ENCODE peak calls at places on chromosome 22, in four cellular contexts. One of them, this sample, is unnamed.

GRCh38 chr22:44245867-44246266 is 65.1 kb downstream of the PARVG start:
- DNase-seq in neuronal stem cell: no peak
- DNase-seq in thoracic aorta: no peak
- DNase-seq in H1: no peak
- DNase-seq in this sample: no peak

GRCh38 chr22:26057731-26058130 is 111.5 kb upstream of the SEZ6L start:
- DNase-seq in neuronal stem cell: no peak
- DNase-seq in thoracic aorta: no peak
- DNase-seq in H1: no peak
- DNase-seq in this sample: no peak

GRCh38 chr22:49429066-49429465 is 398.6 kb downstream of the BRD1 start:
- DNase-seq in neuronal stem cell: no peak
- DNase-seq in thoracic aorta: no peak
- DNase-seq in H1: no peak
- DNase-seq in this sample: no peak

GRCh38 chr22:49159711-49160110 is 668.0 kb downstream of the BRD1 start:
- DNase-seq in neuronal stem cell: no peak
- DNase-seq in thoracic aorta: no peak
- DNase-seq in H1: no peak
- DNase-seq in this sample: no peak

GRCh38 chr22:41367039-41367679 is 14.6 kb upstream of the TEF start:
- DNase-seq in neuronal stem cell: no peak
- DNase-seq in thoracic aorta: peak; percentile 81
- DNase-seq in H1: no peak
- DNase-seq in this sample: peak; percentile 94

GRCh38 chr22:33380789-33381530 is 322.8 kb upstream of the SYN3 start:
- DNase-seq in neuronal stem cell: no peak
- DNase-seq in thoracic aorta: no peak
- DNase-seq in H1: no peak
- DNase-seq in this sample: peak; percentile 72

GRCh38 chr22:24578355-24579241 is 14.3 kb downstream of the LRRC75B start:
- DNase-seq in neuronal stem cell: no peak
- DNase-seq in thoracic aorta: no peak
- DNase-seq in H1: no peak
- DNase-seq in this sample: no peak

GRCh38 chr22:47153854-47154542 is 391.5 kb downstream of the TBC1D22A start:
- DNase-seq in neuronal stem cell: no peak
- DNase-seq in thoracic aorta: no peak
- DNase-seq in H1: no peak
- DNase-seq in this sample: no peak

GRCh38 chr22:35154937-35155387 is 89.0 kb downstream of the ISX start:
- DNase-seq in neuronal stem cell: peak; percentile 56
- DNase-seq in thoracic aorta: no peak
- DNase-seq in H1: peak; percentile 81
- DNase-seq in this sample: peak; percentile 78

DNA sequence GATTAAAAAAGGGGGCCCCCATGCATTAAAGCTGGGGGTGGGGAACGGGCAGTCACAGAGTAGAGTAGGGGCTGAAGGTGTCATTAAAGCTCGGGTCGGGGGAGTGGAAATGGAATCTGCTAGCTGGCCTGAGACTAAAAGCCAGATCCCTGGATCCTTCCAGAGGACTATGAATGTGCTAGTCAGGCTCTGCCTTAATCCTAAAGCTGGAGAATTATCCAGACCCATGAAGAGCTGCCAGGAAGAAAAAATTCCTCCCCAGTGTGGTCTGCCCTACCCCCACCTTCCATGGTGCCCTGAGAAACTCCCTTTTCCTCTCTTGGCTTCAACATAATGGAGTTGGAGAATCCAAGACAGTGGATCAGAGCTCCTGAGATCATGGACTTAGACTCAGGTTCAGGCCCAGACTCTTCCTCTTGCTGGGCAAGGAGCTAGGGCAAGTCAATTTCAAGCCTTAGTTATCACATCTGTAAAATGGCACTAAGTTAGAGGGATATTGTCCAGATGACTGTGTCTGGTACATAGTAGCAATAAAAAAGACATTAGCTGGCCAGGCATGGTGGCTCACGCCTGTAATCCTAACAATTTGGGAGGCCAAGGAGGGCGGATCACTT is 24.0 kb upstream of the SMTN start:
- DNase-seq in neuronal stem cell: no peak
- DNase-seq in thoracic aorta: no peak
- DNase-seq in H1: no peak
- DNase-seq in this sample: no peak
- H3K4me1 ChIP-seq in neuronal stem cell: peaks cover 9% of the 10 kb centered on the region
- H3K4me1 ChIP-seq in thoracic aorta: peaks cover 36% of the 10 kb centered on the region
- H3K4me1 ChIP-seq in H1: peaks cover 3% of the 10 kb centered on the region
- H3K4me1 ChIP-seq in this sample: peaks cover 10% of the 10 kb centered on the region

GRCh38 chr22:22932512-22932941 is 44.9 kb downstream of the IGLL5 start:
- DNase-seq in neuronal stem cell: no peak
- DNase-seq in thoracic aorta: no peak
- DNase-seq in H1: no peak
- DNase-seq in this sample: no peak
- H3K4me1 ChIP-seq in neuronal stem cell: no peaks in the 10 kb centered on the region
- H3K4me1 ChIP-seq in thoracic aorta: no peaks in the 10 kb centered on the region
- H3K4me1 ChIP-seq in H1: no peaks in the 10 kb centered on the region
- H3K4me1 ChIP-seq in this sample: peaks cover 2% of the 10 kb centered on the region

DNA sequence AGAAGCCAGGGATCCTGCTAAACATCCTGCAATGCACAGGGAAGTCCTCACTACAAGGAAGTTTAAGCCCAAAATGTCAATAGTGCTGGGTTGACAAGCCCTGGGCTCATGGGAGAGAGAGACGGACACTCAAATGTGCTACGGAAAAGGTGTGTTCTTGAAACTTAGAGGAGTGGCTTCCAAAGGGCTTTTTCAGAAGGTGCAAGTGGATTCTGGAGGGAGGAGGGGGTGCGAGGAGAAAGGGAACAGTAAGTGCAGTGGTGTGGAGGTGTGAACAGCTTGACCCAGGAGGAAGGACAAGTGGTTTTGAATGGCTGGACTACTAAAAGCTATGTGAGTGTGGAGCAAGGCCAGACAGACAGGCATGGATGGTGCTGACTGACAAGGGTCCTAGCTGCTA is 50.4 kb upstream of the CECR2 start:
- DNase-seq in neuronal stem cell: no peak
- DNase-seq in thoracic aorta: no peak
- DNase-seq in H1: no peak
- DNase-seq in this sample: no peak
- H3K4me1 ChIP-seq in neuronal stem cell: peaks cover 12% of the 10 kb centered on the region
- H3K4me1 ChIP-seq in thoracic aorta: no peaks in the 10 kb centered on the region
- H3K4me1 ChIP-seq in H1: no peaks in the 10 kb centered on the region
- H3K4me1 ChIP-seq in this sample: no peaks in the 10 kb centered on the region

DNA sequence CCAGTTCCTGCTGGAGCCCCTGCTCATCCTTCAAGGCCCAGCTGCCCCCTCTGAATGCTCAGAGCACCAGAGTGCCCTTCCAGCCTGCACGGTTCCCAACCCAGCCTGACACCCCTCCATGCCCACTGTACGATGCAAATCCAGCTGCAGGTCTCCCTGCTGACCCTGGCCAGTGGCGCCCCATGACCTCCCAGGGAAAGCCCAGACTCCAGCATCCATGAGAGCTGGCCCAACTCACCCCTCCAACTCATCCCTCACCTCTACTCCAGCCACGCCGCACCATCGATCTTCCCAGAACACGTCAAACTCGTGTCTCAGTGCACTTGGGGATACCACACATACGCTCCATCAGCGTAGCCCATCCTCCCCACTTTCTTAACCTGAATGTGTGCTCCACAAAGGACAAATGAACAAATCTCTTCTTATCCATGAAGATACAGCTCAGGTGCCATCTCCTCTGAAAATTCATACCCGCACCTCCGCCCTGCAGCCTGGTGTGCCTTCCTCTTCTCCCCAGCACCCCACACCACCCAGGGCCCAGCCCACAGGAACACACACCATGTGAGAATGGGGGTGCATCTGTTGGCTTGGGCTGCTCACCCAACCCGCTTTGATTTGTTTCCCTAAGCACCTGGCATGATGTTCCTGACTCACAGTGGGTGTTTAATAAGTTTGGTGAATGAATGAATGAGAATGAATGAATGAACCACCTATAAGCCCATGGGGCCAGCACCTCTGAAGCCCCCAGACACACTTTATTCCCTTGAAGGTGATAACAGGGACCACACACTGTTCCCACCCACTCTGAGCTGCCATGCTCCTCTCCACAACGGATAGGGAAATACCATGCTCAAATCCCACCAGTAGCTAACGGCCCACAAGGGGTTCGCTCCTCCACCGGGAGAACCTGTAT is 6.2 kb downstream of the PLA2G6 start:
- DNase-seq in neuronal stem cell: no peak
- DNase-seq in thoracic aorta: no peak
- DNase-seq in H1: no peak
- DNase-seq in this sample: no peak
- H3K4me1 ChIP-seq in neuronal stem cell: peaks cover 15% of the 10 kb centered on the region
- H3K4me1 ChIP-seq in thoracic aorta: peaks cover 41% of the 10 kb centered on the region
- H3K4me1 ChIP-seq in H1: peaks cover 4% of the 10 kb centered on the region
- H3K4me1 ChIP-seq in this sample: peaks cover 36% of the 10 kb centered on the region

GRCh38 chr22:36337365-36338130 is 50.2 kb downstream of the MYH9 start:
- DNase-seq in neuronal stem cell: no peak
- DNase-seq in thoracic aorta: no peak
- DNase-seq in H1: no peak
- DNase-seq in this sample: no peak

GRCh38 chr22:36341640-36342041 is 46.1 kb downstream of the MYH9 start:
- DNase-seq in neuronal stem cell: no peak
- DNase-seq in thoracic aorta: no peak
- DNase-seq in H1: no peak
- DNase-seq in this sample: no peak

GRCh38 chr22:36343070-36343719 is 44.6 kb downstream of the MYH9 start:
- DNase-seq in neuronal stem cell: no peak
- DNase-seq in thoracic aorta: no peak
- DNase-seq in H1: no peak
- DNase-seq in this sample: no peak

GRCh38 chr22:36339171-36340065 is 48.3 kb downstream of the MYH9 start:
- DNase-seq in neuronal stem cell: no peak
- DNase-seq in thoracic aorta: no peak
- DNase-seq in H1: no peak
- DNase-seq in this sample: peak; percentile 73

DNA sequence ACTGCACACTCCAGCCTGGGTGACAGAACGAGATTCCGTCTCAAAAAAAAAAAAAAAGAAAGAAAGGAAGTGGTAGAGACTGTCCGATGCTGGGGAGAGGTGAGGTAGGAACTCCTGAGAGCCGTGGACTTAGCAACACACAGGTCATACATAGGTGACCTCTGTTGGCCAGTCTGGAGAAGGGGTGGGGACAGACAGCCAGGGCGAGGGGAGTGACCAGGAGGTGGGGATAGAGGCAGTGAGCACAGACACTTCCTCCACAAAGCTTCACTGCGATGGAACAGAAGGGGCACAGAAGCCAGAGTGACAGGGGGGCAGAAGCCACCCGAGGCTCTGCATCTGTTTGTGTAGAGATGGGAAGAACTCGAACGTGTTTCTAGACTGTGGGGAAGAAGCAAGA is 47.1 kb downstream of the MYH9 start:
- DNase-seq in neuronal stem cell: no peak
- DNase-seq in thoracic aorta: no peak
- DNase-seq in H1: no peak
- DNase-seq in this sample: no peak
- H3K4me1 ChIP-seq in neuronal stem cell: peaks cover 15% of the 10 kb centered on the region
- H3K4me1 ChIP-seq in thoracic aorta: peaks cover 100% of the 10 kb centered on the region
- H3K4me1 ChIP-seq in H1: peaks cover 15% of the 10 kb centered on the region
- H3K4me1 ChIP-seq in this sample: peaks cover 27% of the 10 kb centered on the region

GRCh38 chr22:23213581-23214341 is 33.5 kb downstream of the BCR start:
- DNase-seq in neuronal stem cell: no peak
- DNase-seq in thoracic aorta: no peak
- DNase-seq in H1: no peak
- DNase-seq in this sample: no peak

GRCh38 chr22:23210428-23211170 is 30.3 kb downstream of the BCR start:
- DNase-seq in neuronal stem cell: no peak
- DNase-seq in thoracic aorta: no peak
- DNase-seq in H1: no peak
- DNase-seq in this sample: no peak

GRCh38 chr22:23213031-23213555 is 32.8 kb downstream of the BCR start:
- DNase-seq in neuronal stem cell: no peak
- DNase-seq in thoracic aorta: no peak
- DNase-seq in H1: no peak
- DNase-seq in this sample: no peak

GRCh38 chr22:23211622-23212021 is 31.3 kb downstream of the BCR start:
- DNase-seq in neuronal stem cell: no peak
- DNase-seq in thoracic aorta: no peak
- DNase-seq in H1: no peak
- DNase-seq in this sample: no peak

DNA sequence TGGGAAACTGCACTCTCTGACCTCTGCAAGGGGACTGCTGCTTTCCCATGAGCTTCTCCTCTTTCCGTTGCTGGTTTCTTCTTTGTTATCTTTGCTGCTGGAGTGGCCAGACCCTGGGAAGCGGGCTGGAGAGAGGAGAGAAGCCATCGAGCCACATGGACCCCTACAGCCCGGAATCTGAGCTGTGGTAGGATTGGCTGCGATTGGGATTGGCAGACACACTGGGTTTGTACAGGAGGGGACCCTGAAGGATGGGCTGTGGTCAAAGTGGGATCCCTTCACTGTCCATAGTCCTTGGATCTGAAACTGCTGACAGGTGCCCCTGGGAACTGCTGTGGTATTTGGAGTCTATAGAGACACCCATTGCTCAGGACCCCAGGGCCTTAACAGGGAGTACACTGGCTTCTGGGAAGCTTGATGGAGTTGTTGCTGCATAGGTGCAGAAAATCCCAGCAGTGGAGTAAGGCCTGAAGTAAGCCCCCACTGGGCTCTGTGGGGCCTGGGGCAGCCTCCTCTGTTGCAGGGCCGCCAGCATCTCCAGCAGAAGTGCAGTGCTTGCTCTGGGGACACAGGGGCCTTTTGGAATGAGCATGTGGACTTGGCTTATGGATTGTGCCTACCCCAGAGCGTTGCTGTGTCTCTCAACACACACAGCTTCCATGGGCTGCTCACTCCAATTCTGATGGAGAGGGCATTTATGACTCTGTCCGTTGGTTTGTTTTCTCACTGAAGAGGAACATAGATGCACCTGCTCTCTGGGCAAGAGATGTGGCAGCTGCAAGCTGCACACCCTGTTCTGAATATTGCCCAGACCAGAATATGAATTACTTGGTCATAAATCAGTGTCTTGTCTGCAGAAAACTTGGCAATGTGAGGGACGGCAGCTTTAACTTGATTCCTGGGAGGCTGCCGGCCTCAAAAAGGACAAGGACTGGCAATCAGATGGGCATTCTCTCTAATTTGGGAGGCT is 32.0 kb downstream of the BCR start:
- DNase-seq in neuronal stem cell: no peak
- DNase-seq in thoracic aorta: no peak
- DNase-seq in H1: no peak
- DNase-seq in this sample: no peak
- H3K4me1 ChIP-seq in neuronal stem cell: no peaks in the 10 kb centered on the region
- H3K4me1 ChIP-seq in thoracic aorta: peaks cover 68% of the 10 kb centered on the region
- H3K4me1 ChIP-seq in H1: peaks cover 9% of the 10 kb centered on the region
- H3K4me1 ChIP-seq in this sample: peaks cover 12% of the 10 kb centered on the region

GRCh38 chr22:45855961-45856360 is 121.0 kb downstream of the WNT7B start:
- DNase-seq in neuronal stem cell: no peak
- DNase-seq in thoracic aorta: no peak
- DNase-seq in H1: no peak
- DNase-seq in this sample: no peak
- H3K4me1 ChIP-seq in neuronal stem cell: no peaks in the 10 kb centered on the region
- H3K4me1 ChIP-seq in thoracic aorta: no peaks in the 10 kb centered on the region
- H3K4me1 ChIP-seq in H1: no peaks in the 10 kb centered on the region
- H3K4me1 ChIP-seq in this sample: no peaks in the 10 kb centered on the region

GRCh38 chr22:20746466-20747189 is 27.3 kb upstream of the SERPIND1 start:
- DNase-seq in neuronal stem cell: no peak
- DNase-seq in thoracic aorta: no peak
- DNase-seq in H1: no peak
- DNase-seq in this sample: no peak
- H3K4me1 ChIP-seq in neuronal stem cell: no peaks in the 10 kb centered on the region
- H3K4me1 ChIP-seq in thoracic aorta: peaks cover 33% of the 10 kb centered on the region
- H3K4me1 ChIP-seq in H1: no peaks in the 10 kb centered on the region
- H3K4me1 ChIP-seq in this sample: peaks cover 11% of the 10 kb centered on the region